ENCODE peak calls at places on chromosomes 16 and 17, in four cellular contexts. F is thyroid gland, W is HS-5, R is HCEC 1CT. I is an unnamed sample.
A peak's percentile ranks its signal among the peaks of the same experiment; 100 is the strongest.

GRCh38 chr17:11305524-11305923 is 64.5 kb downstream of the SHISA6 start:
- DNase-seq in F (no peak), W (no peak), R (no peak), I (no peak)

GRCh38 chr16:79628501-79628975 is 28.0 kb upstream of the MAF start:
- DNase-seq in F (no peak), W (no peak), R (no peak), I (peak; percentile 88)

GRCh38 chr16:70576431-70577255 is 53.0 kb downstream of the SF3B3 start:
- DNase-seq in F (no peak), W (peak; percentile 76), R (peak; percentile 96), I (peak; percentile 34)

GRCh38 chr16:80273635-80274538 is 266.9 kb upstream of the DYNLRB2 start:
- DNase-seq in F (no peak), W (no peak), R (peak; percentile 3), I (no peak)

GRCh38 chr16:85062728-85063336 is 35.2 kb downstream of the KIAA0513 start:
- DNase-seq in F (no peak), W (no peak), R (no peak), I (no peak)

GRCh38 chr17:76063880-76064546 is 8.3 kb downstream of the SRP68 start:
- DNase-seq in F (no peak), W (no peak), R (no peak), I (no peak)

GRCh38 chr16:1311212-1311737 is 1.8 kb downstream of the UBE2I start:
- DNase-seq in F (peak; percentile 31), W (no peak), R (no peak), I (no peak)

GRCh38 chr17:55845385-55845784 is 94.5 kb downstream of the PCTP start:
- DNase-seq in F (peak; percentile 38), W (no peak), R (no peak), I (no peak)

GRCh38 chr17:57810740-57811632 is 38.9 kb downstream of the MRPS23 start:
- DNase-seq in F (peak; percentile 23), W (no peak), R (no peak), I (no peak)

GRCh38 chr17:16328997-16329396 is 24.3 kb downstream of the CENPV start:
- DNase-seq in F (peak; percentile 82), W (no peak), R (no peak), I (no peak)

GRCh38 chr16:51569204-51569911 is 418.3 kb upstream of the SALL1 start:
- DNase-seq in F (no peak), W (no peak), R (no peak), I (no peak)

GRCh38 chr17:67035131-67036083 is 8.9 kb upstream of the CACNG1 start:
- DNase-seq in F (no peak), W (no peak), R (no peak), I (no peak)

GRCh38 chr17:77872199-77872598 is 86.3 kb upstream of the TNRC6C start:
- DNase-seq in F (no peak), W (no peak), R (no peak), I (no peak)

GRCh38 chr17:15392326-15392739 is 50.9 kb upstream of the TEKT3 start:
- DNase-seq in F (no peak), W (peak; percentile 87), R (peak; percentile 90), I (peak; percentile 82)

GRCh38 chr16:22638393-22639206 is 127.9 kb downstream of the NPIPB5 start:
- DNase-seq in F (no peak), W (peak; percentile 97), R (peak; percentile 97), I (no peak)

GRCh38 chr17:52157161-52157560 is 1.4 kb downstream of the CA10 start:
- DNase-seq in F (no peak), W (no peak), R (no peak), I (no peak)

GRCh38 chr17:22517716-22518115 is 825.4 kb downstream of the KCNJ18 start:
- DNase-seq in F (no peak), W (no peak), R (no peak), I (no peak)

GRCh38 chr17:74733365-74734122 is 3.5 kb upstream of the RAB37 start:
- DNase-seq in F (no peak), W (no peak), R (no peak), I (no peak)

GRCh38 chr16:2967721-2968161 is 1.4 kb upstream of the PAQR4 start:
- DNase-seq in F (no peak), W (no peak), R (no peak), I (no peak)

GRCh38 chr17:4945944-4946280 is 2.4 kb downstream of the PFN1 start:
- DNase-seq in F (no peak), W (no peak), R (no peak), I (no peak)

GRCh38 chr17:82013341-82013740 is 9.3 kb downstream of the CENPX start:
- DNase-seq in F (no peak), W (no peak), R (no peak), I (no peak)

GRCh38 chr17:57940653-57941329 is 14.4 kb downstream of the CUEDC1 start:
- DNase-seq in F (peak; percentile 93), W (no peak), R (no peak), I (no peak)

GRCh38 chr17:40443196-40443987 is at the start of gene IGFBP4:
- DNase-seq in F (peak; percentile 87), W (no peak), R (peak; percentile 81), I (no peak)

GRCh38 chr16:73095885-73096341 is 48.0 kb upstream of the ZFHX3 start:
- DNase-seq in F (peak; percentile 80), W (no peak), R (no peak), I (no peak)

GRCh38 chr17:43018932-43019331 is 3.3 kb downstream of the VAT1 start:
- DNase-seq in F (no peak), W (no peak), R (no peak), I (no peak)

GRCh38 chr16:52556083-52556482 is 9.1 kb upstream of the TOX3 start:
- DNase-seq in F (no peak), W (no peak), R (no peak), I (no peak)

GRCh38 chr16:71623597-71623996 is 2.4 kb upstream of the MARVELD3 start:
- DNase-seq in F (no peak), W (no peak), R (no peak), I (no peak)

GRCh38 chr17:61284174-61284573 is 115.5 kb upstream of the TBX2 start:
- DNase-seq in F (no peak), W (peak; percentile 58), R (peak; percentile 68), I (peak; percentile 79)

GRCh38 chr17:8872036-8872704 is 4.7 kb upstream of the PIK3R6 start:
- DNase-seq in F (no peak), W (no peak), R (no peak), I (no peak)

GRCh38 chr16:30914849-30915248 is 8.5 kb upstream of the FBXL19 start:
- DNase-seq in F (no peak), W (no peak), R (no peak), I (no peak)